ENCODE peak calls at places on chromosomes 12 and 14, in four cellular contexts. Y, S, A and O are unnamed samples.

GRCh38 chr14:89417469-89418225 is 614 bp upstream of the FOXN3 start:
- DNase-seq in Y (peak), S (peak), A (peak), O (no peak)

GRCh38 chr12:4763549-4763948 is 43.3 kb downstream of the GALNT8 start:
- DNase-seq in Y (peak), S (no peak), A (peak), O (no peak)

GRCh38 chr14:70718383-70719123 is 76.8 kb downstream of the TTC9 start:
- DNase-seq in A (no peak), S (no peak), Y (no peak), O (no peak)

GRCh38 chr14:39369029-39369428 is 63.2 kb downstream of the FBXO33 start:
- DNase-seq in S (no peak), Y (peak), A (no peak), O (no peak)

GRCh38 chr12:263574-263973 is 938 bp upstream of the SLC6A13 start:
- DNase-seq in S (peak), Y (no peak), A (no peak), O (no peak)

GRCh38 chr12:56645201-56645716 is 525 bp downstream of the ATP5F1B start:
- DNase-seq in A (peak), Y (peak), S (no peak), O (no peak)

GRCh38 chr12:7501031-7501585 is 2.5 kb downstream of the CD163 start:
- DNase-seq in S (peak), Y (no peak), A (no peak), O (peak)

GRCh38 chr12:58176296-58176869 is 235.0 kb downstream of the ATP23 start:
- DNase-seq in S (no peak), A (peak), Y (peak), O (peak)

GRCh38 chr14:70881549-70882174 is 25.6 kb upstream of the PCNX1 start:
- DNase-seq in A (no peak), Y (no peak), S (no peak), O (no peak)

GRCh38 chr14:105817971-105818711 is 291.8 kb downstream of the TMEM121 start:
- DNase-seq in A (no peak), Y (no peak), S (no peak), O (no peak)

GRCh38 chr14:73242274-73242960 is 5.1 kb downstream of the PAPLN start:
- DNase-seq in A (no peak), S (no peak), Y (no peak), O (no peak)

GRCh38 chr12:110880651-110881050 is 33.9 kb downstream of the CCDC63 start:
- DNase-seq in A (no peak), S (no peak), Y (no peak), O (no peak)

GRCh38 chr14:21264025-21264801 is 5.0 kb downstream of the HNRNPC start:
- DNase-seq in S (peak), Y (no peak), A (no peak), O (peak)

GRCh38 chr12:103955811-103956514 is 9.7 kb upstream of the TDG start:
- DNase-seq in Y (peak), A (no peak), S (no peak), O (no peak)

GRCh38 chr12:103743788-103744187 is 97.2 kb downstream of the NT5DC3 start:
- DNase-seq in A (no peak), S (no peak), Y (no peak), O (no peak)

GRCh38 chr14:69154779-69155178 is 1.9 kb upstream of the DCAF5 start:
- DNase-seq in Y (peak), A (peak), S (no peak), O (no peak)

GRCh38 chr12:127548123-127548553 is 718.8 kb upstream of the TMEM132C start:
- DNase-seq in Y (no peak), A (no peak), S (peak), O (peak)

GRCh38 chr14:68506645-68507405 is 286.0 kb downstream of the ZFP36L1 start:
- DNase-seq in A (no peak), S (no peak), Y (peak), O (no peak)

GRCh38 chr14:47149326-47149725 is 497.7 kb upstream of the RPL10L start:
- DNase-seq in Y (no peak), S (no peak), A (no peak), O (no peak)

GRCh38 chr12:126891789-126892188 is 1375.2 kb upstream of the TMEM132C start:
- DNase-seq in Y (peak), S (no peak), A (no peak), O (no peak)

GRCh38 chr12:93050026-93050747 is 121.1 kb upstream of the EEA1 start:
- DNase-seq in S (peak), Y (no peak), A (no peak), O (no peak)

GRCh38 chr12:92968201-92968813 is 39.2 kb upstream of the EEA1 start:
- DNase-seq in A (no peak), S (no peak), Y (no peak), O (no peak)

GRCh38 chr12:110689601-110690430 is 901 bp upstream of the HVCN1 start:
- DNase-seq in A (peak), S (no peak), Y (peak), O (no peak)

GRCh38 chr12:119181944-119182343 is 3.2 kb downstream of the HSPB8 start:
- DNase-seq in S (no peak), Y (no peak), A (no peak), O (no peak)

GRCh38 chr12:101838628-101839323 is 8.0 kb upstream of the GNPTAB start:
- DNase-seq in S (no peak), Y (no peak), A (no peak), O (no peak)

GRCh38 chr14:93133476-93133875 is 17.8 kb upstream of the ITPK1 start:
- DNase-seq in S (peak), Y (no peak), A (peak), O (no peak)

GRCh38 chr12:24494401-24494800 is 454.5 kb downstream of the BCAT1 start:
- DNase-seq in Y (no peak), S (no peak), A (no peak), O (no peak)

GRCh38 chr12:121918679-121919038 is 267 bp downstream of the CFAP251 start:
- DNase-seq in Y (no peak), A (no peak), S (no peak), O (no peak)

GRCh38 chr12:121916719-121917118 is 1.7 kb upstream of the CFAP251 start:
- DNase-seq in Y (peak), A (peak), S (no peak), O (no peak)

GRCh38 chr12:121921106-121921505 is 2.7 kb downstream of the CFAP251 start:
- DNase-seq in A (no peak), Y (no peak), S (no peak), O (no peak)

GRCh38 chr12:121915841-121916321 is 2.5 kb upstream of the CFAP251 start:
- DNase-seq in S (no peak), A (no peak), Y (no peak), O (no peak)

DNA sequence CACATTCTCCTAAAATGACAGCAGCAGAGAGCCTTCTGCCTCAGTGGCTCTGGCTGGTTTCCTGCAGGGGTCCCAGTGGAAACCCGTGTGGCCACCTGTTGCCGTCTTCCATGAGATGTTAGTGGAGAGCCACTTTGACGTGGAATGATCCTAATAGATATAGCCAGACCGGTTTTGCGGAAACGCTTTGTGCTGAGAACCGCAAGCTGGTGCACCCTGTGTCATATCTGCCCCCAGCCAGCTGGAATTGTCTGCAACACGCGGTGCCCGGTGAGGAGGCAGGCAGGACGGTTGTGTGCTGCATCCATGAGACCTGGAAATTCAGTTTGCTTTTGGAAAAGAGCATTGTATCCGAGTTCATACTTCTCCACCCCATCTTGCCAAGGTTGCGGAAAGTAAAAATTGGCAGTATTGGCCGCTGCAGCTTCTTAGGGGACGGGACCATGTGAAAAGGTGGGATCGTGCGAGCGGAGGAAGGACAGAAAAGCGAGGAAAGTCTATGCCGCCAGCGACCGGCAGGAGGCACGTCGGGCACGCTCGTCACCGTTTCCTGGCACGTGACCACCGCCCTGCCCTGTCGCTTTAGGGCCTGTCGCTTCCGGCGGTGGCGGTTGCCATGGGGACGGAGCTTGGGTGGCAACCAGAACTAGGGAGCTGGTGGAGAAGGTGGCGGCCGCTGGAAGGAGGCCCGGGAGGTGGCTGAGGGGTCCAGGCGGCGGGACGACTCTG is at the start of gene CFAP251:
- DNase-seq in S (no peak), A (peak), Y (peak), O (peak)
- TF ChIP-seq CTCF in S (no peak), A (peak), Y (peak), O (peak)

DNA sequence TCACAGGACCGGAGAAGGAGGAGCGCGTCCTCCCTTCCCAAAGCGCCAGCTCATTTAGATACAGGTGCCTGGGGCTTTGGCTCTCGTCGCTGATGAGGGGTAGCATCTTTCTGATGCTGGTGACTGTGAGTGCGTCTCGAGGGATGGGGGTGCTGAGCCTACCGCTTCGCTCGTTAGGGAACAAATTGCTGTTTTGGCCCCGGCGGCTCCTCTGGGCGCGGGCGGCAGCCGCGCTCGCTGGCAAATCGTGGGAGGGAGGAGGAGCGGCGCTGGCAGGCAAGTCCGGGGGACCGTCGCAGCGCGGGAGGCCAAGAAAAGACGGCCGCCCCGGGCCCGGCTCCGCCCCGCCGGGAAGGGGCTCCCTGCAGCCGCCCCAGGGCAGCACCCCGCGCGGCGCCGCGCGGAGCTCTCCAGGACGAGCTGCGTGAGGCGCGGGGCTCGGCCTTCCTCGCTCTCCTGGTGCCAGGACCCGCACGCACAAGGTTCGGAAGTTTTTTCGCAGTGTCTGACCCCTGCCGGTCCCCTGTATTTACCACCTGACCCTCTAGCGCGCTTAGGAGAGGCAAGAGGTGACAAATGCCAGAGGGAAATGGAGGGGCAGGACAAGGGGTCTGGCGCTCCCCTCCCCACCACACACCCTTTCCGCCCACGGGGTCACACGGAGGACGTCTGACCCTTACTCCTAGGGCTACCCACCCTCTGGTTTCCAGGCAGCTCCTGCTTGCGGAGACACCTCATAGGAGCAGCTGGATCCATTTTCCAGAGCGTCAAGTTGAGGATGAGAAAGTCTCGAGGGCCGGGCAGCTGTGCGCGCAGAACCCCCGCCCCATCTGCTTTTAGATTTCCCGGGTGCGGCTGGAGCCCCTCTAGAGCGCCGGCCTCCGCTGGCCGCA is 875 bp upstream of the KCNH3 start:
- DNase-seq in Y (peak), A (peak), S (no peak), O (no peak)
- TF ChIP-seq CTCF in Y (peak), A (no peak), S (no peak), O (no peak)

GRCh38 chr12:26122681-26123481 is 2.0 kb downstream of the BHLHE41 start:
- DNase-seq in Y (peak), A (peak), S (peak), O (peak)
- TF ChIP-seq CTCF in Y (peak), A (peak), S (peak), O (peak)

GRCh38 chr12:49465132-49465531 is 73.7 kb upstream of the KCNH3 start:
- DNase-seq in Y (no peak), A (no peak), S (no peak), O (no peak)

GRCh38 chr12:49471557-49471956 is 67.3 kb upstream of the KCNH3 start:
- DNase-seq in A (no peak), Y (no peak), S (no peak), O (no peak)

GRCh38 chr12:49476091-49476490 is 62.7 kb upstream of the KCNH3 start:
- DNase-seq in Y (peak), S (no peak), A (no peak), O (no peak)

DNA sequence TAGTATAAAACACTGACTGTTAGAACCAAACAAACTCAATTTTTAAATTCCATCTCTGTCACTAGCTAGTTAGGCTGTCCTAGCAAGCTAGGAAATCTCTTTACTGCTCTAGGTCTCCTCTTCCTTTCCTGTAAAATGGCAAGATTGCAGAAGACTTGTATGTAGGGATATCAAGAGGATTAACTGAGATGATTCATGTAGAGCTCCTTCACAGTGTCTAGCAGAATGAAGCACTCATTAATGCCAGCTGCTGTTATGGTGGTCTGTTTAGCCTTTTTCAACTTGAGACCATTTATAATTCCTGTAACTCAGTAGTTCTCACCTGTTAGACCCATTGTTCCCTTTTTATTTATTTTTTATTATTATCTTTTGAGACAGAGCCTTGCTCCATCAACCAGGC is 67.8 kb upstream of the KCNH3 start:
- DNase-seq in S (peak), Y (no peak), A (no peak), O (peak)
- TF ChIP-seq CTCF in S (no peak), Y (no peak), A (no peak), O (no peak)

GRCh38 chr14:36241183-36241582 is 64.7 kb upstream of the PTCSC3 start:
- DNase-seq in S (no peak), A (no peak), Y (no peak), O (no peak)

GRCh38 chr14:36243183-36243582 is 66.7 kb upstream of the PTCSC3 start:
- DNase-seq in A (no peak), Y (peak), S (no peak), O (no peak)

GRCh38 chr14:36233217-36233616 is 56.7 kb upstream of the PTCSC3 start:
- DNase-seq in S (no peak), A (no peak), Y (no peak), O (no peak)

DNA sequence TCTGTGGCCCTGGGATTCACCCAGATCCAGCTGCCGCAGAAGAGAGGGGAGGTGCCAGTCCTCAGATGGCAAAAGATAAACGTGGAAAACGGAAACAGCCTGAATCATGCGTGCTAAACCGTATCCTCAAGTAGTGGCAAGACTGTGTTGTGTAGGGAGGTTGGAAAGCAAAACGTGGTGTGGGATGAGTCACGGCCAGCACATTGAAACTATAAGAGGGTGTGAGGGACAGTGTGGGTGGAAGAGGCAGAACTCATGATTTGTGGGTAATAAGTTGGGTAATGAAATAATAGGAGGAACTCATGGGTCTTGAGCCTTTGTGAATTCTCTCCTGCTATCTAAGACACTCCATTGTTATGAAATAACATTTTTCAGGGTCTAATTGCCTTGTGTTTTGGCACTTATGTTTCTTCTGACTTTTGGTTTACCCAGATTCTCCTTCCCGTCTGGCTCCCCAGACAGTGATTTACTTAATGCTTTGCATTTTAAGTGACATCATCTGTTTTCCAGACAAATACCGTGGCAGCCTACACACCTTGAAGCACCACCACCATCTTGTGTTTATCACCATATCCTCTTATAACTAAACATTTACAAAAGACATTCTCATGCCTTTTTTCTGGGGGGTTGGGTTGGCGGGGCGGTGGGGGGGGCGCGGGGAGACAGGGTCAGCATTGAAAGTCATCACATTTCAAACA is 62.3 kb upstream of the PTCSC3 start:
- DNase-seq in Y (no peak), A (no peak), S (peak), O (peak)
- TF ChIP-seq CTCF in Y (no peak), A (no peak), S (no peak), O (no peak)

GRCh38 chr14:77008541-77008940 is 20.0 kb downstream of the IRF2BPL start:
- DNase-seq in A (no peak), S (no peak), Y (no peak), O (no peak)

GRCh38 chr14:77009014-77009413 is 19.5 kb downstream of the IRF2BPL start:
- DNase-seq in A (no peak), Y (no peak), S (no peak), O (no peak)

GRCh38 chr14:77014004-77014604 is 14.4 kb downstream of the IRF2BPL start:
- DNase-seq in Y (peak), A (peak), S (no peak), O (no peak)

GRCh38 chr14:77012193-77012592 is 16.3 kb downstream of the IRF2BPL start:
- DNase-seq in S (no peak), A (no peak), Y (no peak), O (no peak)

DNA sequence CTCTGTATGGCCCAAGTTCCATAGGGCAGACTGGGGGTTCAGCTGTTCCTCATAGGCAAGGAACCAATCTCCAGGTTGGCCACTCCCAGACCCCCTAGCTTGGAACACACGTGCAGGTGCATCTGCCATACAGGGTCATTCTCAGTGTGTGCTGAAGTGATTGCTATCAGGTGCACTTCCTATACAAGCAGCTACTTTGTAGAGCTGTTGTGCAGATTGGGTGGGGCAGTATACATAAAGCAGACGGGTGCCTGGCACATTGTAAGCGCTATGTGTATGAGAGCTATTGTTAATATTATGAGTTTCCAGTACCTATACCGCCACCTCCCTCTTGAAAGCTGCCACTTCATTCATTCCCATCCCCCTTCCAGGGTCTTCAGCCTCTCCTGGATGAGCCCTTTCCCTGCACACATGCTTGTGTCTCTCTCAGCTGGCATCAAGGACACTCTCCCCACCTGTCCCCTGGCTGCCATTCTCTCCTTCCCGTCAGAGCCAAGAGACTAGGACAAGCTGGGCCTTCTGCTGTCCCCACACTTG is 17.2 kb downstream of the IRF2BPL start:
- DNase-seq in Y (no peak), A (peak), S (no peak), O (no peak)
- TF ChIP-seq CTCF in Y (no peak), A (no peak), S (no peak), O (no peak)

GRCh38 chr12:21475552-21475951 is 25.9 kb downstream of the RECQL start:
- DNase-seq in S (no peak), Y (no peak), A (no peak), O (no peak)

GRCh38 chr12:21476949-21477348 is 24.5 kb downstream of the RECQL start:
- DNase-seq in S (peak), Y (no peak), A (no peak), O (no peak)

GRCh38 chr12:21471294-21471693 is 30.1 kb downstream of the RECQL start:
- DNase-seq in Y (no peak), S (no peak), A (no peak), O (no peak)

GRCh38 chr12:21472197-21472596 is 29.2 kb downstream of the RECQL start:
- DNase-seq in Y (no peak), A (no peak), S (no peak), O (no peak)
- TF ChIP-seq CTCF in Y (no peak), A (no peak), S (no peak), O (no peak)